ENCODE peak calls at places on chromosomes 16 and 17, in four cellular contexts. F is NCI-H187; V is T-cell; Z is stimulated activated CD4-positive, alpha-beta T cell treated with anti-CD3 and anti-CD28 coated beads, Interleukin-12 subunit alpha, Interleukin-12 subunit beta, amount 100 ng/mL, for 24 hours. H is an unnamed sample.

GRCh38 chr17:33871720-33872535 is 383.2 kb upstream of the CCL2 start:
- DNase-seq in F (no peak), Z (no peak), V (no peak), H (peak; percentile 28)

GRCh38 chr17:29110372-29110757 is 67.4 kb downstream of the PIPOX start:
- DNase-seq in Z (no peak), V (no peak), F (no peak), H (no peak)

GRCh38 chr17:1972429-1973160 is 52.5 kb downstream of the RTN4RL1 start:
- DNase-seq in Z (peak; percentile 11), V (no peak), F (peak; percentile 4), H (peak; percentile 63)

GRCh38 chr17:32487460-32488176 is 825 bp downstream of the CDK5R1 start:
- DNase-seq in V (no peak), F (no peak), Z (no peak), H (peak; percentile 50)

GRCh38 chr17:37708616-37709212 is 36.1 kb downstream of the HNF1B start:
- DNase-seq in V (no peak), Z (no peak), F (no peak), H (no peak)

GRCh38 chr17:17414316-17414937 is 62.4 kb upstream of the MED9 start:
- DNase-seq in F (no peak), Z (no peak), V (no peak), H (no peak)

GRCh38 chr17:66555605-66556004 is 253.2 kb downstream of the PRKCA start:
- DNase-seq in F (no peak), V (no peak), Z (no peak), H (no peak)

GRCh38 chr16:10743610-10744369 is at the start of gene NUBP1:
- DNase-seq in Z (peak; percentile 100), V (peak; percentile 100), F (peak; percentile 90), H (peak; percentile 97)

GRCh38 chr16:35492225-35492624 is 2032.8 kb downstream of the TP53TG3F start:
- DNase-seq in V (no peak), Z (no peak), F (no peak), H (peak; percentile 29)

GRCh38 chr16:19085679-19086200 is 18.3 kb downstream of the COQ7 start:
- DNase-seq in V (no peak), Z (no peak), F (no peak), H (peak; percentile 44)

GRCh38 chr17:7844292-7845154 is 10.3 kb upstream of the TMEM88 start:
- DNase-seq in F (peak; percentile 10), V (peak; percentile 76), Z (peak; percentile 81), H (peak; percentile 93)

GRCh38 chr17:57257213-57257873 is 1.0 kb downstream of the MSI2 start:
- DNase-seq in V (peak; percentile 31), Z (no peak), F (no peak), H (no peak)

GRCh38 chr17:21545051-21545450 is 147.3 kb upstream of the KCNJ18 start:
- DNase-seq in F (no peak), V (no peak), Z (no peak), H (no peak)

GRCh38 chr16:69093974-69094373 is 11.5 kb upstream of the HAS3 start:
- DNase-seq in V (no peak), F (peak; percentile 28), Z (no peak), H (no peak)

GRCh38 chr16:20735504-20735903 is 6.1 kb downstream of the THUMPD1 start:
- DNase-seq in V (no peak), Z (no peak), F (no peak), H (no peak)

GRCh38 chr16:51876934-51877333 is 670.0 kb downstream of the TOX3 start:
- DNase-seq in Z (no peak), V (no peak), F (no peak), H (no peak)

H was measured in SK-N-DZ.